ENCODE peak calls at places on chromosomes 16 and 17, in four cellular contexts. One of them, this sample, is unnamed.

GRCh38 chr16:57023541-57024249 is 34.3 kb downstream of the NLRC5 start:
- DNase-seq in OCI-LY7: no peak
- DNase-seq in stimulated activated effector memory CD8-positive, alpha-beta T cell treated with anti-CD3 and anti-CD28 coated beads, Interleukin-12 subunit alpha, Interleukin-12 subunit beta, amount 100 ng/mL, for 72 hours: peak; percentile 79
- DNase-seq in activated gamma-delta T cell: peak; percentile 39
- DNase-seq in this sample: no peak

GRCh38 chr17:7883781-7884386 is 4.7 kb upstream of the CHD3 start:
- DNase-seq in OCI-LY7: peak; percentile 61
- DNase-seq in activated gamma-delta T cell: no peak
- DNase-seq in stimulated activated effector memory CD8-positive, alpha-beta T cell treated with anti-CD3 and anti-CD28 coated beads, Interleukin-12 subunit alpha, Interleukin-12 subunit beta, amount 100 ng/mL, for 72 hours: no peak
- DNase-seq in this sample: no peak

GRCh38 chr16:10708969-10709368 is 14.2 kb upstream of the TEKT5 start:
- DNase-seq in OCI-LY7: no peak
- DNase-seq in activated gamma-delta T cell: no peak
- DNase-seq in stimulated activated effector memory CD8-positive, alpha-beta T cell treated with anti-CD3 and anti-CD28 coated beads, Interleukin-12 subunit alpha, Interleukin-12 subunit beta, amount 100 ng/mL, for 72 hours: no peak
- DNase-seq in this sample: no peak

GRCh38 chr16:70789231-70789926 is 11.6 kb downstream of the VAC14 start:
- DNase-seq in OCI-LY7: no peak
- DNase-seq in stimulated activated effector memory CD8-positive, alpha-beta T cell treated with anti-CD3 and anti-CD28 coated beads, Interleukin-12 subunit alpha, Interleukin-12 subunit beta, amount 100 ng/mL, for 72 hours: no peak
- DNase-seq in activated gamma-delta T cell: no peak
- DNase-seq in this sample: no peak

GRCh38 chr16:86517652-86518258 is 7.4 kb downstream of the FOXF1 start:
- DNase-seq in activated gamma-delta T cell: no peak
- DNase-seq in OCI-LY7: peak; percentile 25
- DNase-seq in stimulated activated effector memory CD8-positive, alpha-beta T cell treated with anti-CD3 and anti-CD28 coated beads, Interleukin-12 subunit alpha, Interleukin-12 subunit beta, amount 100 ng/mL, for 72 hours: no peak
- DNase-seq in this sample: no peak

GRCh38 chr17:76513306-76513692 is 12.1 kb upstream of the RHBDF2 start:
- DNase-seq in activated gamma-delta T cell: no peak
- DNase-seq in stimulated activated effector memory CD8-positive, alpha-beta T cell treated with anti-CD3 and anti-CD28 coated beads, Interleukin-12 subunit alpha, Interleukin-12 subunit beta, amount 100 ng/mL, for 72 hours: no peak
- DNase-seq in OCI-LY7: no peak
- DNase-seq in this sample: no peak

GRCh38 chr16:85462405-85463227 is 150.5 kb upstream of the GSE1 start:
- DNase-seq in OCI-LY7: peak; percentile 22
- DNase-seq in stimulated activated effector memory CD8-positive, alpha-beta T cell treated with anti-CD3 and anti-CD28 coated beads, Interleukin-12 subunit alpha, Interleukin-12 subunit beta, amount 100 ng/mL, for 72 hours: no peak
- DNase-seq in activated gamma-delta T cell: no peak
- DNase-seq in this sample: peak; percentile 81

GRCh38 chr16:22721497-22722100 is 92.4 kb upstream of the HS3ST2 start:
- DNase-seq in activated gamma-delta T cell: no peak
- DNase-seq in stimulated activated effector memory CD8-positive, alpha-beta T cell treated with anti-CD3 and anti-CD28 coated beads, Interleukin-12 subunit alpha, Interleukin-12 subunit beta, amount 100 ng/mL, for 72 hours: no peak
- DNase-seq in OCI-LY7: no peak
- DNase-seq in this sample: peak; percentile 95

GRCh38 chr16:84663433-84664101 is 15.3 kb downstream of the KLHL36 start:
- DNase-seq in OCI-LY7: peak; percentile 76
- DNase-seq in activated gamma-delta T cell: no peak
- DNase-seq in stimulated activated effector memory CD8-positive, alpha-beta T cell treated with anti-CD3 and anti-CD28 coated beads, Interleukin-12 subunit alpha, Interleukin-12 subunit beta, amount 100 ng/mL, for 72 hours: no peak
- DNase-seq in this sample: no peak

GRCh38 chr17:2551493-2551892 is 39.8 kb upstream of the METTL16 start:
- DNase-seq in stimulated activated effector memory CD8-positive, alpha-beta T cell treated with anti-CD3 and anti-CD28 coated beads, Interleukin-12 subunit alpha, Interleukin-12 subunit beta, amount 100 ng/mL, for 72 hours: no peak
- DNase-seq in activated gamma-delta T cell: no peak
- DNase-seq in OCI-LY7: no peak
- DNase-seq in this sample: no peak

GRCh38 chr17:21679256-21680146 is 12.8 kb upstream of the KCNJ18 start:
- DNase-seq in activated gamma-delta T cell: no peak
- DNase-seq in stimulated activated effector memory CD8-positive, alpha-beta T cell treated with anti-CD3 and anti-CD28 coated beads, Interleukin-12 subunit alpha, Interleukin-12 subunit beta, amount 100 ng/mL, for 72 hours: no peak
- DNase-seq in OCI-LY7: no peak
- DNase-seq in this sample: no peak

GRCh38 chr17:62626719-62627218 is 701 bp upstream of the MRC2 start:
- DNase-seq in OCI-LY7: no peak
- DNase-seq in stimulated activated effector memory CD8-positive, alpha-beta T cell treated with anti-CD3 and anti-CD28 coated beads, Interleukin-12 subunit alpha, Interleukin-12 subunit beta, amount 100 ng/mL, for 72 hours: no peak
- DNase-seq in activated gamma-delta T cell: no peak
- DNase-seq in this sample: no peak

GRCh38 chr16:2874584-2875362 is 8.2 kb upstream of the FLYWCH2 start:
- DNase-seq in activated gamma-delta T cell: peak; percentile 52
- DNase-seq in stimulated activated effector memory CD8-positive, alpha-beta T cell treated with anti-CD3 and anti-CD28 coated beads, Interleukin-12 subunit alpha, Interleukin-12 subunit beta, amount 100 ng/mL, for 72 hours: peak; percentile 72
- DNase-seq in OCI-LY7: peak; percentile 79
- DNase-seq in this sample: no peak

GRCh38 chr16:73565925-73566324 is 518.0 kb upstream of the ZFHX3 start:
- DNase-seq in stimulated activated effector memory CD8-positive, alpha-beta T cell treated with anti-CD3 and anti-CD28 coated beads, Interleukin-12 subunit alpha, Interleukin-12 subunit beta, amount 100 ng/mL, for 72 hours: no peak
- DNase-seq in OCI-LY7: no peak
- DNase-seq in activated gamma-delta T cell: no peak
- DNase-seq in this sample: no peak

GRCh38 chr16:67186550-67186950 is 2.8 kb upstream of the MATCAP1 start:
- DNase-seq in stimulated activated effector memory CD8-positive, alpha-beta T cell treated with anti-CD3 and anti-CD28 coated beads, Interleukin-12 subunit alpha, Interleukin-12 subunit beta, amount 100 ng/mL, for 72 hours: no peak
- DNase-seq in OCI-LY7: no peak
- DNase-seq in activated gamma-delta T cell: no peak
- DNase-seq in this sample: no peak

GRCh38 chr17:45222273-45222993 is 748 bp downstream of the FMNL1 start:
- DNase-seq in activated gamma-delta T cell: no peak
- DNase-seq in OCI-LY7: peak; percentile 62
- DNase-seq in stimulated activated effector memory CD8-positive, alpha-beta T cell treated with anti-CD3 and anti-CD28 coated beads, Interleukin-12 subunit alpha, Interleukin-12 subunit beta, amount 100 ng/mL, for 72 hours: peak; percentile 77
- DNase-seq in this sample: no peak

GRCh38 chr16:19716183-19716582 is 1.8 kb downstream of the KNOP1 start:
- DNase-seq in OCI-LY7: no peak
- DNase-seq in stimulated activated effector memory CD8-positive, alpha-beta T cell treated with anti-CD3 and anti-CD28 coated beads, Interleukin-12 subunit alpha, Interleukin-12 subunit beta, amount 100 ng/mL, for 72 hours: no peak
- DNase-seq in activated gamma-delta T cell: no peak
- DNase-seq in this sample: no peak

GRCh38 chr16:50154369-50154947 is 1.4 kb downstream of the TENT4B start:
- DNase-seq in activated gamma-delta T cell: no peak
- DNase-seq in stimulated activated effector memory CD8-positive, alpha-beta T cell treated with anti-CD3 and anti-CD28 coated beads, Interleukin-12 subunit alpha, Interleukin-12 subunit beta, amount 100 ng/mL, for 72 hours: peak; percentile 55
- DNase-seq in OCI-LY7: no peak
- DNase-seq in this sample: no peak

GRCh38 chr17:27319536-27320221 is 25.8 kb downstream of the WSB1 start:
- DNase-seq in OCI-LY7: no peak
- DNase-seq in stimulated activated effector memory CD8-positive, alpha-beta T cell treated with anti-CD3 and anti-CD28 coated beads, Interleukin-12 subunit alpha, Interleukin-12 subunit beta, amount 100 ng/mL, for 72 hours: no peak
- DNase-seq in activated gamma-delta T cell: no peak
- DNase-seq in this sample: peak; percentile 41

GRCh38 chr16:84391151-84391873 is 23.0 kb downstream of the ATP2C2 start:
- DNase-seq in activated gamma-delta T cell: no peak
- DNase-seq in stimulated activated effector memory CD8-positive, alpha-beta T cell treated with anti-CD3 and anti-CD28 coated beads, Interleukin-12 subunit alpha, Interleukin-12 subunit beta, amount 100 ng/mL, for 72 hours: no peak
- DNase-seq in OCI-LY7: no peak
- DNase-seq in this sample: no peak

GRCh38 chr16:81940781-81941560 is 70.3 kb downstream of the SDR42E1 start:
- DNase-seq in activated gamma-delta T cell: no peak
- DNase-seq in stimulated activated effector memory CD8-positive, alpha-beta T cell treated with anti-CD3 and anti-CD28 coated beads, Interleukin-12 subunit alpha, Interleukin-12 subunit beta, amount 100 ng/mL, for 72 hours: no peak
- DNase-seq in OCI-LY7: no peak
- DNase-seq in this sample: no peak

GRCh38 chr17:62126292-62126691 is 61.2 kb upstream of the MED13 start:
- DNase-seq in OCI-LY7: no peak
- DNase-seq in activated gamma-delta T cell: no peak
- DNase-seq in stimulated activated effector memory CD8-positive, alpha-beta T cell treated with anti-CD3 and anti-CD28 coated beads, Interleukin-12 subunit alpha, Interleukin-12 subunit beta, amount 100 ng/mL, for 72 hours: no peak
- DNase-seq in this sample: no peak

GRCh38 chr16:69378760-69379159 is 7.0 kb downstream of the TERF2 start:
- DNase-seq in stimulated activated effector memory CD8-positive, alpha-beta T cell treated with anti-CD3 and anti-CD28 coated beads, Interleukin-12 subunit alpha, Interleukin-12 subunit beta, amount 100 ng/mL, for 72 hours: no peak
- DNase-seq in activated gamma-delta T cell: no peak
- DNase-seq in OCI-LY7: no peak
- DNase-seq in this sample: no peak

GRCh38 chr17:7370853-7371252 is 10.0 kb upstream of the TNK1 start:
- DNase-seq in activated gamma-delta T cell: no peak
- DNase-seq in stimulated activated effector memory CD8-positive, alpha-beta T cell treated with anti-CD3 and anti-CD28 coated beads, Interleukin-12 subunit alpha, Interleukin-12 subunit beta, amount 100 ng/mL, for 72 hours: no peak
- DNase-seq in OCI-LY7: no peak
- DNase-seq in this sample: no peak

GRCh38 chr17:43632231-43632630 is 29.5 kb downstream of the MEOX1 start:
- DNase-seq in activated gamma-delta T cell: no peak
- DNase-seq in stimulated activated effector memory CD8-positive, alpha-beta T cell treated with anti-CD3 and anti-CD28 coated beads, Interleukin-12 subunit alpha, Interleukin-12 subunit beta, amount 100 ng/mL, for 72 hours: no peak
- DNase-seq in OCI-LY7: no peak
- DNase-seq in this sample: no peak

GRCh38 chr16:57470683-57471082 is 8.2 kb downstream of the POLR2C start:
- DNase-seq in stimulated activated effector memory CD8-positive, alpha-beta T cell treated with anti-CD3 and anti-CD28 coated beads, Interleukin-12 subunit alpha, Interleukin-12 subunit beta, amount 100 ng/mL, for 72 hours: no peak
- DNase-seq in OCI-LY7: no peak
- DNase-seq in activated gamma-delta T cell: no peak
- DNase-seq in this sample: no peak

GRCh38 chr16:81261049-81261648 is 22.7 kb downstream of the BCO1 start:
- DNase-seq in activated gamma-delta T cell: no peak
- DNase-seq in stimulated activated effector memory CD8-positive, alpha-beta T cell treated with anti-CD3 and anti-CD28 coated beads, Interleukin-12 subunit alpha, Interleukin-12 subunit beta, amount 100 ng/mL, for 72 hours: peak; percentile 55
- DNase-seq in OCI-LY7: peak; percentile 31
- DNase-seq in this sample: no peak

GRCh38 chr16:4465977-4466779 is 8.2 kb downstream of the NMRAL1 start:
- DNase-seq in activated gamma-delta T cell: peak; percentile 79
- DNase-seq in stimulated activated effector memory CD8-positive, alpha-beta T cell treated with anti-CD3 and anti-CD28 coated beads, Interleukin-12 subunit alpha, Interleukin-12 subunit beta, amount 100 ng/mL, for 72 hours: peak; percentile 88
- DNase-seq in OCI-LY7: no peak
- DNase-seq in this sample: no peak

GRCh38 chr16:555528-556478 is 4.4 kb upstream of the PRR35 start:
- DNase-seq in stimulated activated effector memory CD8-positive, alpha-beta T cell treated with anti-CD3 and anti-CD28 coated beads, Interleukin-12 subunit alpha, Interleukin-12 subunit beta, amount 100 ng/mL, for 72 hours: no peak
- DNase-seq in activated gamma-delta T cell: no peak
- DNase-seq in OCI-LY7: no peak
- DNase-seq in this sample: no peak

GRCh38 chr17:78383725-78384471 is 5.4 kb downstream of the PGS1 start:
- DNase-seq in activated gamma-delta T cell: no peak
- DNase-seq in stimulated activated effector memory CD8-positive, alpha-beta T cell treated with anti-CD3 and anti-CD28 coated beads, Interleukin-12 subunit alpha, Interleukin-12 subunit beta, amount 100 ng/mL, for 72 hours: peak; percentile 87
- DNase-seq in OCI-LY7: peak; percentile 26
- DNase-seq in this sample: no peak

GRCh38 chr16:46573008-46573833 is 48.0 kb downstream of the SHCBP1 start:
- DNase-seq in OCI-LY7: no peak
- DNase-seq in activated gamma-delta T cell: no peak
- DNase-seq in stimulated activated effector memory CD8-positive, alpha-beta T cell treated with anti-CD3 and anti-CD28 coated beads, Interleukin-12 subunit alpha, Interleukin-12 subunit beta, amount 100 ng/mL, for 72 hours: no peak
- DNase-seq in this sample: no peak

GRCh38 chr16:68444058-68444657 is 4.2 kb downstream of the SMPD3 start:
- DNase-seq in OCI-LY7: no peak
- DNase-seq in stimulated activated effector memory CD8-positive, alpha-beta T cell treated with anti-CD3 and anti-CD28 coated beads, Interleukin-12 subunit alpha, Interleukin-12 subunit beta, amount 100 ng/mL, for 72 hours: no peak
- DNase-seq in activated gamma-delta T cell: no peak
- DNase-seq in this sample: no peak

GRCh38 chr16:58638148-58639036 is 8.8 kb upstream of the CNOT1 start:
- DNase-seq in OCI-LY7: no peak
- DNase-seq in activated gamma-delta T cell: no peak
- DNase-seq in stimulated activated effector memory CD8-positive, alpha-beta T cell treated with anti-CD3 and anti-CD28 coated beads, Interleukin-12 subunit alpha, Interleukin-12 subunit beta, amount 100 ng/mL, for 72 hours: no peak
- DNase-seq in this sample: no peak

This sample was measured in NCI-H510A.